ENCODE peak calls at places on chromosomes 7 and 10, in seven cellular contexts. X, S, N, Q, V, B and Y are unnamed samples.

GRCh38 chr10:77801474-77802238 is 124.9 kb downstream of the DLG5 start:
- DNase-seq in X (peak; percentile 52), S (peak; percentile 73), N (peak; percentile 13), Q (no peak), V (no peak), B (peak; percentile 12), Y (peak; percentile 85)

GRCh38 chr7:154744226-154744860 is 258.6 kb downstream of the PAXIP1 start:
- DNase-seq in X (no peak), S (peak; percentile 19), N (no peak), Q (no peak), V (no peak), B (no peak), Y (no peak)

GRCh38 chr10:49564461-49565009 is 25.6 kb upstream of the ERCC6 start:
- DNase-seq in X (peak; percentile 53), S (no peak), N (no peak), Q (no peak), V (no peak), B (peak; percentile 46), Y (peak; percentile 25)

GRCh38 chr7:152871678-152872060 is 112.1 kb downstream of the ACTR3B start:
- DNase-seq in X (no peak), S (no peak), N (no peak), Q (no peak), V (no peak), B (no peak), Y (no peak)

GRCh38 chr10:14325325-14325955 is 5.3 kb downstream of the FRMD4A start:
- DNase-seq in X (peak; percentile 12), S (peak; percentile 58), N (peak; percentile 38), Q (no peak), V (no peak), B (peak; percentile 4), Y (peak; percentile 50)

GRCh38 chr7:127114739-127115265 is 137.9 kb downstream of the GRM8 start:
- DNase-seq in X (no peak), S (no peak), N (no peak), Q (no peak), V (no peak), B (no peak), Y (peak; percentile 25)

GRCh38 chr7:105487559-105488218 is 34.4 kb downstream of the PUS7 start:
- DNase-seq in X (peak; percentile 94), S (peak; percentile 49), N (peak; percentile 89), Q (no peak), V (no peak), B (peak; percentile 88), Y (peak; percentile 76)

GRCh38 chr10:98446121-98446655 is 547 bp downstream of the HPS1 start:
- DNase-seq in X (peak; percentile 21), S (peak; percentile 47), N (peak; percentile 23), Q (no peak), V (no peak), B (peak; percentile 41), Y (peak; percentile 18)

GRCh38 chr7:27345164-27345887 is 102.7 kb downstream of the EVX1 start:
- DNase-seq in X (no peak), S (no peak), N (no peak), Q (no peak), V (no peak), B (no peak), Y (no peak)

GRCh38 chr10:98378722-98379121 is 36.3 kb downstream of the PYROXD2 start:
- DNase-seq in X (peak; percentile 91), S (no peak), N (no peak), Q (no peak), V (no peak), B (no peak), Y (no peak)

GRCh38 chr7:114922151-114922651 is 307 bp downstream of the MDFIC start:
- DNase-seq in X (peak; percentile 64), S (peak; percentile 75), N (peak; percentile 66), Q (peak; percentile 71), V (no peak), B (peak; percentile 66), Y (peak; percentile 26)

GRCh38 chr7:87709258-87709657 is 81.1 kb downstream of the RUNDC3B start:
- DNase-seq in X (no peak), S (no peak), N (no peak), Q (no peak), V (no peak), B (no peak), Y (peak; percentile 6)

GRCh38 chr10:89062861-89063260 is 72.3 kb downstream of the FAS start:
- DNase-seq in X (no peak), S (no peak), N (peak; percentile 73), Q (peak; percentile 28), V (no peak), B (peak; percentile 73), Y (no peak)

GRCh38 chr7:70193514-70193913 is 595.2 kb downstream of the AUTS2 start:
- DNase-seq in X (peak; percentile 1), S (peak; percentile 39), N (peak; percentile 8), Q (no peak), V (no peak), B (peak; percentile 52), Y (peak; percentile 61)

GRCh38 chr10:75658915-75659314 is 227.5 kb downstream of the LRMDA start:
- DNase-seq in X (no peak), S (no peak), N (no peak), Q (no peak), V (no peak), B (no peak), Y (no peak)

GRCh38 chr7:128878226-128879105 is 15.8 kb downstream of the ATP6V1F start:
- DNase-seq in X (no peak), S (no peak), N (no peak), Q (no peak), V (no peak), B (no peak), Y (no peak)

GRCh38 chr10:23384364-23384763 is 39.8 kb upstream of the C10orf67 start:
- DNase-seq in X (peak; percentile 47), S (no peak), N (peak; percentile 30), Q (no peak), V (no peak), B (peak; percentile 6), Y (peak; percentile 100)

GRCh38 chr7:1370738-1371137 is 88.5 kb downstream of the MICALL2 start:
- DNase-seq in X (no peak), S (no peak), N (no peak), Q (no peak), V (no peak), B (no peak), Y (no peak)

GRCh38 chr10:51156913-51157312 is 82.6 kb downstream of the PRKG1 start:
- DNase-seq in X (peak; percentile 75), S (no peak), N (peak; percentile 46), Q (no peak), V (no peak), B (peak; percentile 65), Y (peak; percentile 36)

GRCh38 chr10:34889004-34889869 is 74.1 kb upstream of the PARD3 start:
- DNase-seq in X (no peak), S (no peak), N (no peak), Q (no peak), V (no peak), B (no peak), Y (peak; percentile 44)

GRCh38 chr7:142412551-142413193 is 154.8 kb upstream of the PRSS58 start:
- DNase-seq in X (peak; percentile 73), S (peak; percentile 59), N (peak; percentile 61), Q (no peak), V (no peak), B (peak; percentile 56), Y (peak; percentile 61)
- TF ChIP-seq CTCF in X (peak; percentile 73), S (peak; percentile 78), N (peak; percentile 75), Q (peak; percentile 26), V (peak; percentile 46), B (peak; percentile 64), Y (peak; percentile 65)

GRCh38 chr7:41045556-41046123 is 657.2 kb downstream of the INHBA start:
- DNase-seq in X (no peak), S (peak; percentile 18), N (no peak), Q (no peak), V (no peak), B (no peak), Y (peak; percentile 69)

GRCh38 chr7:41047192-41047591 is 655.7 kb downstream of the INHBA start:
- DNase-seq in X (no peak), S (no peak), N (no peak), Q (no peak), V (no peak), B (no peak), Y (no peak)

GRCh38 chr7:41046778-41047177 is 656.1 kb downstream of the INHBA start:
- DNase-seq in X (no peak), S (no peak), N (no peak), Q (no peak), V (no peak), B (no peak), Y (no peak)

GRCh38 chr7:41047789-41048191 is 655.1 kb downstream of the INHBA start:
- DNase-seq in X (peak; percentile 77), S (no peak), N (peak; percentile 54), Q (peak; percentile 28), V (no peak), B (peak; percentile 47), Y (no peak)

DNA sequence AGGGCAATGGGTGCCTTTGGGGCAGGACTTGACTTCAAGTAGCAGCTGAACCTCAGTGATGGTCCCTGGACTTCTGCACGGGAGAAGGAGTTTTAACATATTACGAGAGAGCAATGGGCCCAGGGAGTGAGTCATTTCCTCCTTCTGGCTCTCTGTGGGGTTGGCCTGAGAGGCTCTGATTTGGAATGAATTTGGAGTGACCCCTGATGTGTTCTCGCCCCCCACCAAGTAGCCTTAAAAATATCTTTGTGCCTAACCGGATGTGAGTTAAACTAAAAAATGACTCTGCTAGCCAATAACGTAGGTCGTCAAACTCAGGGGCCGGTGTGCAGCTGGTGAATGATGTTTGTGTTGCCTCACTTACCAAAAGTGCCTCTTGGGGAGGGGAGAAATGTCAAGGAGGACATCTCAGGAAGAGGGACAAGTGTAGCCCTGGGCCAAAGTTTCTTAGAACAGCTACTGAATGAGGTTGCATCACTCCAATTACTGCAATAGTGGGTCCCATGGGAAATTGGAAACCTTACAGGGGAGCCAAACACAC is 656.6 kb downstream of the INHBA start:
- DNase-seq in X (peak; percentile 81), S (no peak), N (peak; percentile 80), Q (peak; percentile 35), V (no peak), B (peak; percentile 75), Y (peak; percentile 51)
- H3K4me3 ChIP-seq in X (no peak overlapping the region), S (no peak overlapping the region), N (no peak overlapping the region), Q (no peak overlapping the region), V (no peak overlapping the region), B (no peak overlapping the region), Y (no peak overlapping the region)

DNA sequence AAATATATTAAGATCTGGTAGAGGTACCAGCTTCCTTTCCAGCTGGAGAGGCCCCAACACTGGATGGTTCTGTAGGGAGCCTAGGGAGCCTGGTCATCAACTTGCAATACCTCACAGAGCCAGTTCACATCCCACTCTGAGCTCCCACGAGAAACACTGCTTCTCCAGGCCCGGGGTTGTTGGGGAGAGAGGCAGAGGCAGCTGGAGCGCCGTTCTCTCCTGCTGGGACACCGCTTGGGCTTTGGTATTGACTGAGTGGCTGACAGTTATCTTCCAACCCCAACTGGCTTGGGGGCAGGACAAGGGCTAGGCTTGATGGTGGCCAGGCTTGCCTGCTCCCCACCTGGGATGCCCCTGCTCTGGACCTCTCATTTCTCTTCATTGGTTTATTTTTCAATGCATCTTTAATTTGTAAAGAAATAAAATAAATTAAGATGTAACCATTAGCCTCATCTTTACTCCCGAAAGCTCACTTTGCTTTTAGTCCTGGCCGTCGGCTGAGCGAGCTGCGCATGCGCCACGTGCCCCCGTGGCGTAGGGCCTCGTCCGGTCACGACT is 10.0 kb upstream of the CHCHD1 start:
- DNase-seq in X (peak; percentile 73), S (peak; percentile 86), N (peak; percentile 82), Q (peak; percentile 91), V (peak; percentile 87), B (peak; percentile 81), Y (peak; percentile 46)
- TF ChIP-seq CTCF in X (no peak), S (no peak), N (no peak), Q (no peak), V (no peak), B (peak; percentile 1), Y (no peak)

GRCh38 chr10:103661198-103661950 is 167.9 kb downstream of the NEURL1 start:
- DNase-seq in X (peak; percentile 94), S (no peak), N (peak; percentile 92), Q (peak; percentile 85), V (no peak), B (peak; percentile 93), Y (no peak)
- H3K4me3 ChIP-seq in X (peak overlapping the region; percentile 63), S (no peak overlapping the region), N (peak overlapping the region; percentile 62), Q (peak overlapping the region; percentile 70), V (peak overlapping the region; percentile 53), B (peak overlapping the region; percentile 78), Y (no peak overlapping the region)